ENCODE peak calls at places on chromosome 3, in four cellular contexts. X is kidney, V is Panc1, S is upper lobe of right lung. M is an unnamed sample.

GRCh38 chr3:157700405-157700804 is 197.2 kb upstream of the VEPH1 start:
- DNase-seq in V (no peak), S (no peak), X (no peak), M (no peak)

GRCh38 chr3:13379191-13379830 is 40.8 kb downstream of the NUP210 start:
- DNase-seq in S (no peak), X (no peak), V (no peak), M (peak; percentile 97)

GRCh38 chr3:188280627-188281026 is 126.7 kb downstream of the LPP start:
- DNase-seq in X (no peak), S (no peak), V (no peak), M (no peak)

GRCh38 chr3:38588276-38588971 is 61.1 kb downstream of the SCN5A start:
- DNase-seq in S (peak; percentile 52), X (peak; percentile 52), V (no peak), M (peak; percentile 43)

GRCh38 chr3:115800489-115801080 is 177.3 kb downstream of the GAP43 start:
- DNase-seq in S (no peak), X (no peak), V (no peak), M (peak; percentile 88)

GRCh38 chr3:30493912-30494311 is 112.5 kb upstream of the TGFBR2 start:
- DNase-seq in V (no peak), S (no peak), X (peak; percentile 43), M (no peak)

GRCh38 chr3:121752261-121752660 is 2.7 kb upstream of the GOLGB1 start:
- DNase-seq in V (no peak), S (no peak), X (no peak), M (no peak)

GRCh38 chr3:147343926-147344325 is 62.4 kb downstream of the ZIC4 start:
- DNase-seq in X (no peak), V (no peak), S (no peak), M (no peak)

GRCh38 chr3:122079524-122079923 is 24.4 kb downstream of the CD86 start:
- DNase-seq in X (no peak), V (no peak), S (no peak), M (no peak)

GRCh38 chr3:7638103-7638502 is 777.2 kb downstream of the GRM7 start:
- DNase-seq in V (no peak), X (no peak), S (no peak), M (no peak)

GRCh38 chr3:175208316-175208715 is 349.2 kb downstream of the NAALADL2 start:
- DNase-seq in S (no peak), X (no peak), V (no peak), M (no peak)

GRCh38 chr3:114899186-114899931 is 247.7 kb downstream of the ZBTB20 start:
- DNase-seq in S (no peak), X (no peak), V (no peak), M (no peak)

GRCh38 chr3:5035692-5036535 is 56.7 kb downstream of the BHLHE40 start:
- DNase-seq in X (no peak), V (no peak), S (no peak), M (no peak)

GRCh38 chr3:5013021-5013906 is 34.0 kb downstream of the BHLHE40 start:
- DNase-seq in X (no peak), V (no peak), S (peak; percentile 51), M (peak; percentile 88)

GRCh38 chr3:131723343-131723742 is 220.6 kb upstream of the MRPL3 start:
- DNase-seq in V (no peak), X (no peak), S (no peak), M (peak; percentile 42)

GRCh38 chr3:4953119-4953518 is 26.1 kb upstream of the BHLHE40 start:
- DNase-seq in V (no peak), S (no peak), X (no peak), M (no peak)

GRCh38 chr3:197499427-197499826 is 56.3 kb downstream of the BDH1 start:
- DNase-seq in S (no peak), V (no peak), X (no peak), M (peak; percentile 92)

GRCh38 chr3:90091557-90091956 is 984.1 kb downstream of the EPHA3 start:
- DNase-seq in X (no peak), V (no peak), S (no peak), M (no peak)

GRCh38 chr3:318903-319302 is 122.3 kb downstream of the CHL1 start:
- DNase-seq in V (no peak), X (no peak), S (no peak), M (no peak)

GRCh38 chr3:312170-312569 is 115.6 kb downstream of the CHL1 start:
- DNase-seq in X (no peak), V (no peak), S (no peak), M (no peak)

GRCh38 chr3:317012-317411 is 120.4 kb downstream of the CHL1 start:
- DNase-seq in S (no peak), X (no peak), V (no peak), M (no peak)
- H3K9me3 ChIP-seq in S (no peaks in the 10 kb centered on the region), X (no peaks in the 10 kb centered on the region), V (no peaks in the 10 kb centered on the region), M (no peaks in the 10 kb centered on the region)

DNA sequence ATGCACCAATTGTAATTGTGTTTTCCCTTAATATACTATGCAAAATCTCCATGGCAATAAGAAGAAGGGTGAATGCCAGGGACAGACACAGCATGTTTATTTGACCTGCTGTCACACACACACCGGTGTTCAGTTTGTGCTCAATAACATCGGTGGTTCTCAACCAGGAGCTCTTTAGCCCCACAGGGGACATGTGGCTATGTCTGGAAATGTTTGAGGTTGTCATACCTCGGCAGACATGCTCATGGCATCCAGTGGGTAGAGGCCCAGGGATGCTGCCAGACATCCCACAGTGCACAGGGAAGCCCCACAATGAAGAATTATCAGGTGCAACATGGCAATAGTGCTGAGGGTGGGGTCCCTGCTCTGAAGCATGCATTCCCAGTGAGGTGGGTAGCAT is 38.2 kb downstream of the GLB1 start:
- DNase-seq in X (no peak), V (no peak), S (no peak), M (no peak)
- TF ChIP-seq CTCF in X (no peak), V (no peak), S (no peak), M (no peak)

GRCh38 chr3:50338989-50339388 is 1.6 kb downstream of the RASSF1 start:
- DNase-seq in S (no peak), V (no peak), X (no peak), M (no peak)
- H3K4me3 ChIP-seq in S (peak overlapping the region; percentile 95), V (no peak overlapping the region), X (no peak overlapping the region), M (no peak overlapping the region)

DNA sequence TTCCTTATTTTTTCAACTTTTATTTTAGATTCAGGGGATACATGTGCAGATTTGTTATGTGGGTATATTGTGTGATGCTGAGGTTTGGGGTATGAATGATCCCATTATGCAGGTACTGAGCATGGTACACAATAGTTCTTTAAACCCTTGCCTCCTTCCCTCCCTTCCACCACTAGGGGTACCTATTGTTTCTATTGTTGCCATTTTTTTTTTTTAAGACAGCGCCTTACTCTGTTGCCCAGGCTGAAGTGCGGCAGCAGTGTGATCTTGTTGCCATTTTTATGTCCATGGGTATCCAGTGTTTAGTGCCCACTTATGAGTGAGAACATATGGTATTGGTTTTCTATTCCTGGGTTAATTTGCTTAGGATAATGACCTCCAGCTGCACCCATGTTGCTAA is 117.3 kb upstream of the FAM3D start:
- DNase-seq in X (no peak), S (no peak), V (no peak), M (no peak)
- H3K9me3 ChIP-seq in X (peaks cover 6% of the 10 kb centered on the region), S (peaks cover 15% of the 10 kb centered on the region), V (no peaks in the 10 kb centered on the region), M (no peaks in the 10 kb centered on the region)

DNA sequence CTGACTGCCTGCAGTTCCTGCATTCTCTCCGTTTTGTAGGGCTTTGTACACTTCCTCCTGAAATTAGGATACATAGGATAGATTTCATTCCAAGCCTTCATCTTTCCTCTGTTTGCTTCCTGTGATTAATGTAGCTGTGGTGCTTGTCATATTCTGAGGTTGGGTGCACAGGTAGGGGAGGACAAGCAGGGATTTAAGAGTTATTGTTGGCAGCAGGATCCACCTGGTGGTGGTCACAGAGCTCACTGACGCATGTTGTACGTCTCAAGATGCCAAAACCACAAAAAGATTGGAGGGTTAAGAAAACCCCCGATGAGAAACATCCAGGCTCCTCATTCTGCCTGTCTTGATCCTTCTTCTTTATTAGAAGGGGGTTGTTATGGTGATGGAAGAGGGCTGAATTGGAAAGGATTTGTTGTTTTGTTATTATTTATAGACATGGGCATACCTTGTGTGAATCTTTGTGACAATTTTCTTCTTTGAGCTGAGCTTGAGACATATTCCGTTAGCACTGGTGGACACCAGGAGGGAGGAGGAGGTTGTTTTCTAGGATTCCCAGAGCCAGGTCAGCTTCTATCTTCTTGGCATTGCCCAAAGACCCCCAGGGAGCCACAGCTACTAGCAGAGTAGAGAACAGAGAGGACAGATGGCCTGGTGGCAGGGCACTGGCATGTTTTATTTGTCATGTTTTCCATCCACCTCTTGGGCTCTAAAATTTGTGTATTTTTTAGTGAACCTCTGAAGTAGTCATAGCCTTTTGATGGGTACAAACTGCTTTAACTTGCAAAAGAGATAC is 57.7 kb upstream of the LARS2 start:
- DNase-seq in V (no peak), X (no peak), S (no peak), M (no peak)
- TF ChIP-seq CTCF in V (no peak), X (no peak), S (no peak), M (no peak)

GRCh38 chr3:112561693-112562529 is at the start of the genes ATG3 and SLC35A5:
- DNase-seq in X (peak; percentile 100), S (peak; percentile 99), V (peak; percentile 98), M (peak; percentile 96)
- H3K4me3 ChIP-seq in X (peak within 1 kb of the TSS; percentile 100), S (peak within 1 kb of the TSS; percentile 91), V (peak within 1 kb of the TSS; percentile 99), M (peak within 1 kb of the TSS; percentile 74)

GRCh38 chr3:104279617-104280016 is 1087.1 kb upstream of the ALCAM start:
- DNase-seq in S (no peak), V (no peak), X (no peak), M (peak; percentile 66)
- H3K9me3 ChIP-seq in S (peaks cover 20% of the 10 kb centered on the region), V (peaks cover 46% of the 10 kb centered on the region), X (peaks cover 13% of the 10 kb centered on the region), M (peaks cover 3% of the 10 kb centered on the region)

GRCh38 chr3:140499114-140499757 is 178.6 kb upstream of the TRIM42 start:
- DNase-seq in S (no peak), X (no peak), V (no peak), M (peak; percentile 42)

GRCh38 chr3:140497331-140497730 is 180.5 kb upstream of the TRIM42 start:
- DNase-seq in X (no peak), S (no peak), V (no peak), M (no peak)

GRCh38 chr3:140493271-140493670 is 184.6 kb upstream of the TRIM42 start:
- DNase-seq in V (no peak), S (no peak), X (no peak), M (peak; percentile 27)

GRCh38 chr3:140500473-140500872 is 177.4 kb upstream of the TRIM42 start:
- DNase-seq in S (no peak), V (no peak), X (no peak), M (no peak)

GRCh38 chr3:140494970-140495369 is 182.9 kb upstream of the TRIM42 start:
- DNase-seq in V (no peak), S (no peak), X (no peak), M (no peak)
- TF ChIP-seq CTCF in V (no peak), S (no peak), X (no peak), M (no peak)

GRCh38 chr3:138947303-138948121 is 495 bp downstream of the FOXL2NB start:
- DNase-seq in V (no peak), X (no peak), S (no peak), M (no peak)
- H3K4me3 ChIP-seq in V (peak overlapping the region; percentile 69), X (no peak overlapping the region), S (peak overlapping the region; percentile 40), M (no peak overlapping the region)

DNA sequence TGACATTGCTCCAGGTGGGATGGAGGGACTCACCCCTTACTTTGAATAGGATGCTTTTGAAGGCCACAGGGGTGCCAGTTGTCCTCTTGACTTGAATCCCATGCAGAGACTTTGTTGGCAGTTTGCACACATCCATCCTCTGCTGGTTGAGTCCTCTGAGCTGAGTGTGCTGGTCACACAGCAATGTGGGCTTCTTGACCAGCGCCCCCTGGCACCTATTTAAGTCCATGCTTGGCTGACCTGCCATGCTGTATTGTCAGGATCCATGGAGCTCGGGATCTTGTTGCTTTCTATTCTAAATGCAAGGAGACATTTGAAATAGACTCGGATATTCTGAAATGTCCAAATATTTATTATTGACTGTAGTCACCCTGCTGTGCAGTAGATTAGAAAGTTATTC is 19.8 kb downstream of the RAB7A start:
- DNase-seq in S (no peak), X (no peak), V (no peak), M (peak; percentile 81)
- H3K9me3 ChIP-seq in S (no peaks in the 10 kb centered on the region), X (no peaks in the 10 kb centered on the region), V (no peaks in the 10 kb centered on the region), M (no peaks in the 10 kb centered on the region)

M was measured in osteoblast.